ENCODE peak calls at places on chromosomes 12 and 14, in four cellular contexts. J is CD4-positive, alpha-beta memory T cell; B is psoas muscle; H is uterus. C is an unnamed sample. For H3K9me3, the result is how much of the 10 kb centered on the place peaks cover.

GRCh38 chr14:104363891-104364760 is 215.4 kb upstream of the C14orf180 start:
- DNase-seq in J (no peak), B (peak), H (no peak), C (peak)

GRCh38 chr12:27843714-27844245 is 63.7 kb upstream of the MANSC4 start:
- DNase-seq in J (no peak), B (no peak), H (no peak), C (no peak)

GRCh38 chr12:20628388-20628787 is 66.7 kb upstream of the SLCO1C1 start:
- DNase-seq in J (no peak), B (no peak), H (no peak), C (no peak)

GRCh38 chr12:68327896-68328295 is 4.3 kb downstream of the MDM1 start:
- DNase-seq in J (no peak), B (no peak), H (no peak), C (no peak)

GRCh38 chr12:96121271-96121711 is 72.9 kb upstream of the ELK3 start:
- DNase-seq in J (no peak), B (no peak), H (no peak), C (no peak)

GRCh38 chr14:39005044-39005736 is 97.8 kb downstream of the SEC23A start:
- DNase-seq in J (no peak), B (no peak), H (no peak), C (peak)

GRCh38 chr12:111066744-111067437 is 146.5 kb upstream of the MYL2 start:
- DNase-seq in J (no peak), B (no peak), H (no peak), C (no peak)

GRCh38 chr12:109818900-109819500 is 14.2 kb downstream of the TRPV4 start:
- DNase-seq in J (no peak), B (no peak), H (no peak), C (no peak)

GRCh38 chr12:90984114-90984513 is 20.7 kb downstream of the EPYC start:
- DNase-seq in J (no peak), B (no peak), H (no peak), C (no peak)

GRCh38 chr14:106831322-106831720 is 1304.9 kb downstream of the TMEM121 start:
- DNase-seq in J (peak), B (no peak), H (no peak), C (no peak)

GRCh38 chr12:78494911-78495310 is 369.7 kb upstream of the SYT1 start:
- DNase-seq in J (no peak), B (no peak), H (no peak), C (no peak)

GRCh38 chr12:56230449-56231183 is 765 bp downstream of the SLC39A5 start:
- DNase-seq in J (no peak), B (no peak), H (no peak), C (no peak)

GRCh38 chr12:65596514-65597010 is 227.7 kb upstream of the HMGA2 start:
- DNase-seq in J (no peak), B (no peak), H (no peak), C (no peak)

GRCh38 chr12:70571705-70572269 is 65.4 kb downstream of the PTPRB start:
- DNase-seq in J (no peak), B (no peak), H (no peak), C (no peak)

GRCh38 chr14:71729581-71729980 is 202.6 kb upstream of the RGS6 start:
- DNase-seq in J (no peak), B (no peak), H (no peak), C (no peak)

GRCh38 chr12:57523706-57524614 is 1.3 kb downstream of the MBD6 start:
- DNase-seq in J (no peak), B (no peak), H (peak), C (no peak)

GRCh38 chr14:106792543-106792942 is 1266.2 kb downstream of the TMEM121 start:
- DNase-seq in J (no peak), B (no peak), H (no peak), C (no peak)

GRCh38 chr14:64213079-64213478 is 81.1 kb downstream of the ESR2 start:
- DNase-seq in J (no peak), B (no peak), H (no peak), C (no peak)

GRCh38 chr12:70243510-70244331 is 488 bp downstream of the CNOT2 start:
- DNase-seq in J (peak), B (peak), H (peak), C (peak)

GRCh38 chr12:20434993-20435392 is 66.7 kb downstream of the PDE3A start:
- DNase-seq in J (no peak), B (no peak), H (no peak), C (no peak)

GRCh38 chr14:88242426-88242825 is 80.6 kb downstream of the KCNK10 start:
- DNase-seq in J (no peak), B (no peak), H (no peak), C (no peak)

GRCh38 chr14:73463411-73463810 is 5.1 kb upstream of the NUMB start:
- DNase-seq in J (no peak), B (peak), H (peak), C (no peak)

GRCh38 chr14:101226603-101227425 is 323.3 kb upstream of the RTL1 start:
- DNase-seq in J (no peak), B (peak), H (no peak), C (no peak)

GRCh38 chr12:87784350-87784749 is 244.9 kb downstream of the C12orf50 start:
- DNase-seq in J (no peak), B (no peak), H (no peak), C (no peak)

GRCh38 chr12:101552277-101552676 is 42.5 kb upstream of the MYBPC1 start:
- DNase-seq in J (no peak), B (peak), H (no peak), C (peak)

DNA sequence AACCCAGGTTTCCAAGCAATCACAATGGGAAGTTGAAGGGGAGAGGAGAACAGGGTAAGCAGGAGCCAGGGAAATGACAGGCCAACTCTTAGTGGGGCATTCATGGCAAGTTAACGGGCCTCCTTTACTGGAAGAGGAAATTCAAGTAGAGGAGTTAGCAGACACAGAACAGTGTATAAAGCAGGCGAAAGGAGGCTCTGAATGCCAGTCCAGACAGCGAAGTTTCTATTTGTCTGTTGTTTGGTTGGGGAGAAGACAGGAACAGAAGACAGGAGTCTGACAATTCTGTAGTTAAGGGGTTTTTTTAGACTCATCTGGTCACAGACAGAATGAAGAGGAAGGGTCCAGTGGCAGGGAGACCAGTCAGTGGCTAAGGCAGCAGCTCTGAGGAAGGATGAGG is at the start of gene ACSM4:
- DNase-seq in J (no peak), B (no peak), H (no peak), C (no peak)
- H3K27ac ChIP-seq in J (no peak), B (no peak), H (no peak), C (no peak)

GRCh38 chr14:95460647-95461478 is 55.6 kb downstream of the SYNE3 start:
- DNase-seq in J (no peak), B (no peak), H (peak), C (peak)
- H3K4me3 ChIP-seq in J (no peak), B (no peak), H (no peak), C (no peak)

GRCh38 chr14:92244805-92245204 is 78.2 kb upstream of the SLC24A4 start:
- DNase-seq in J (no peak), B (no peak), H (no peak), C (no peak)

GRCh38 chr14:92241966-92242365 is 81.0 kb upstream of the SLC24A4 start:
- DNase-seq in J (no peak), B (no peak), H (no peak), C (no peak)

GRCh38 chr14:92240658-92241057 is 82.3 kb upstream of the SLC24A4 start:
- DNase-seq in J (no peak), B (no peak), H (no peak), C (no peak)
- H3K9me3 ChIP-seq in J (under half), B (under half), H (under half), C (under half)

GRCh38 chr12:124326899-124327298 is 32.0 kb downstream of the RFLNA start:
- DNase-seq in J (no peak), B (no peak), H (no peak), C (peak)
- H3K27ac ChIP-seq in J (no peak), B (peak), H (peak), C (peak)

GRCh38 chr12:113475451-113476085 is 3.9 kb upstream of the LHX5 start:
- DNase-seq in J (no peak), B (no peak), H (no peak), C (no peak)
- H3K4me3 ChIP-seq in J (no peak), B (no peak), H (no peak), C (no peak)

GRCh38 chr14:26851793-26852192 is 254.0 kb upstream of the NOVA1 start:
- DNase-seq in J (no peak), B (no peak), H (no peak), C (no peak)
- H3K9me3 ChIP-seq in J (under half), B (under half), H (under half), C (under half)

DNA sequence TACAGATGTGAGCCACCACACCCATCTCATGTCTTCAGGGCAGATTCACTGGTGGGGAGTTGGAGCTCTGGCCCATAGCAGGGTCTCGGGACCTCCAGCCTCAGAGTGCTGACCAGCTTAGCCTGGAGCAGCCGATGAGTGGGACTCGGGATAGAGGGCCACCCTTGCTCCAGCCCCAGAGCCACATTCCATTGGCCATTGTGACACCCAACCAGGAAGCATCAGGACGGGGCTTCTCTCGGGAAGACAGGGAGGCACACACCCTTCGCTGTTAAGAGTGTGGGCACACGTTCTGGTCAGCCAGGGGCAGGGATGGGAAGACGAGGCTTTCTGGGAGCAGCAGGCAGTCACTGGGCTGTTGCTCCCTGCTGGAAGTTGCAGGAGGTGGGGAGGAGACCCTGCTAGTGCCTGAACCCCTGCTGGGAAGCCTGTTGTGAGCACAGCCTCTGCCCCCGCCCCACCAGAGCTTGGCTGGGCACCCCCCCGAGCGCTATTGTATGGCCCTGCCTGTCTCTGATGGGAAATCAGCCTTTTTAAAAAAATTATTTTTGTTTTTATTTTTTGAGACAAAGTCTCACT is 1.6 kb downstream of the ADGRD1 start:
- DNase-seq in J (no peak), B (no peak), H (no peak), C (peak)
- H3K27ac ChIP-seq in J (no peak), B (no peak), H (peak), C (peak)

GRCh38 chr12:62730649-62731377 is 204.1 kb downstream of the PPM1H start:
- DNase-seq in J (no peak), B (no peak), H (no peak), C (no peak)
- H3K4me3 ChIP-seq in J (no peak), B (no peak), H (no peak), C (no peak)

GRCh38 chr14:97575677-97576076 is 778.5 kb downstream of the VRK1 start:
- DNase-seq in J (no peak), B (no peak), H (no peak), C (no peak)

GRCh38 chr14:97578982-97579381 is 781.8 kb downstream of the VRK1 start:
- DNase-seq in J (no peak), B (no peak), H (no peak), C (no peak)

GRCh38 chr14:97584528-97584927 is 787.3 kb downstream of the VRK1 start:
- DNase-seq in J (no peak), B (no peak), H (no peak), C (no peak)

GRCh38 chr14:97580923-97581495 is 783.8 kb downstream of the VRK1 start:
- DNase-seq in J (no peak), B (no peak), H (no peak), C (no peak)
- H3K9me3 ChIP-seq in J (under half), B (under half), H (under half), C (under half)

GRCh38 chr14:22798528-22798927 is 16.7 kb downstream of the SLC7A7 start:
- DNase-seq in J (no peak), B (no peak), H (no peak), C (no peak)

GRCh38 chr14:22794533-22794932 is 20.7 kb downstream of the SLC7A7 start:
- DNase-seq in J (no peak), B (no peak), H (no peak), C (no peak)

GRCh38 chr14:22793976-22794375 is 21.3 kb downstream of the SLC7A7 start:
- DNase-seq in J (no peak), B (no peak), H (no peak), C (no peak)

GRCh38 chr14:22797017-22797917 is 18.0 kb downstream of the SLC7A7 start:
- DNase-seq in J (no peak), B (no peak), H (no peak), C (no peak)

GRCh38 chr14:22796087-22796707 is 19.0 kb downstream of the SLC7A7 start:
- DNase-seq in J (no peak), B (no peak), H (no peak), C (no peak)
- H3K27ac ChIP-seq in J (no peak), B (no peak), H (no peak), C (no peak)

C was measured in right cardiac atrium.